ENCODE peak calls at places on chromosome 17, in eight cellular contexts. T is stimulated activated CD8-positive, alpha-beta memory T cell treated with anti-CD3 and anti-CD28 coated beads, Interleukin-4, amount 100 ng/mL, for 1 hour; N is globus pallidus; R is NCI-H748 treated with DMSO at 0.1 percent for 48 hours; M is RCC 7860; I is mesothelial cell of epicardium; J is NAMALWA; A is activated CD4-positive, alpha-beta memory T cell treated with anti-CD3 and anti-CD28 coated beads, Interleukin-2, amount 10 ng/mL, durations not matched to agents 7 days and 5 days. E is an unnamed sample.

GRCh38 chr17:78933025-78933958 is 8.1 kb upstream of the TIMP2 start:
- DNase-seq in T (no peak), N (no peak), R (no peak), M (peak; percentile 95), I (no peak), J (peak; percentile 14), A (peak; percentile 83), E (peak; percentile 33)

GRCh38 chr17:1714980-1715802 is 5.0 kb upstream of the TLCD2 start:
- DNase-seq in T (no peak), N (peak; percentile 40), R (no peak), M (peak; percentile 80), I (no peak), J (no peak), A (peak; percentile 74), E (peak; percentile 32)

GRCh38 chr17:77319211-77320031 is 178.7 kb downstream of the SEC14L1 start:
- DNase-seq in T (peak; percentile 49), N (no peak), R (no peak), M (peak; percentile 87), I (no peak), J (no peak), A (peak; percentile 65), E (no peak)

GRCh38 chr17:61132524-61133025 is 267.1 kb upstream of the TBX2 start:
- DNase-seq in T (no peak), N (no peak), R (no peak), M (no peak), I (no peak), J (no peak), A (no peak), E (no peak)

GRCh38 chr17:15264542-15264941 is 584 bp downstream of the PMP22 start:
- DNase-seq in T (no peak), N (no peak), R (no peak), M (no peak), I (no peak), J (no peak), A (no peak), E (no peak)

GRCh38 chr17:57424777-57425188 is 168.5 kb downstream of the MSI2 start:
- DNase-seq in T (no peak), N (no peak), R (peak; percentile 24), M (no peak), I (no peak), J (no peak), A (no peak), E (no peak)

GRCh38 chr17:12549499-12549901 is 116.2 kb upstream of the MYOCD start:
- DNase-seq in T (no peak), N (no peak), R (no peak), M (no peak), I (no peak), J (no peak), A (no peak), E (no peak)

GRCh38 chr17:50765454-50766221 is 1.7 kb downstream of the ANKRD40CL start:
- DNase-seq in T (no peak), N (no peak), R (no peak), M (no peak), I (no peak), J (peak; percentile 51), A (no peak), E (peak; percentile 48)

GRCh38 chr17:36657763-36658490 is 56.5 kb downstream of the MRM1 start:
- DNase-seq in T (no peak), N (no peak), R (no peak), M (no peak), I (no peak), J (no peak), A (peak; percentile 23), E (peak; percentile 30)